ENCODE peak calls at places on chromosome 6, in eight cellular contexts. One of them, this sample, is unnamed.

GRCh38 chr6:12014027-12014872 is 2.1 kb downstream of the HIVEP1 start:
- DNase-seq in HT-29: peak
- DNase-seq in HEK293T: no peak
- DNase-seq in stimulated activated CD4-positive, alpha-beta T cell treated with anti-CD3 and anti-CD28 coated beads, Interleukin-2, amount 100 ng/mL, for 24 hours: no peak
- DNase-seq in SK-N-SH: no peak
- DNase-seq in activated CD4-positive, alpha-beta T cell treated with anti-CD3 and anti-CD28 coated beads, Interleukin-2, amount 10 ng/mL, durations not matched to agents 7 days and 5 days: no peak
- DNase-seq in LoVo: peak
- DNase-seq in fibroblast of the aortic adventitia: peak
- DNase-seq in this sample: no peak

GRCh38 chr6:6712258-6712978 is 123.9 kb downstream of the LY86 start:
- DNase-seq in HT-29: peak
- DNase-seq in HEK293T: no peak
- DNase-seq in stimulated activated CD4-positive, alpha-beta T cell treated with anti-CD3 and anti-CD28 coated beads, Interleukin-2, amount 100 ng/mL, for 24 hours: no peak
- DNase-seq in SK-N-SH: no peak
- DNase-seq in activated CD4-positive, alpha-beta T cell treated with anti-CD3 and anti-CD28 coated beads, Interleukin-2, amount 10 ng/mL, durations not matched to agents 7 days and 5 days: no peak
- DNase-seq in LoVo: peak
- DNase-seq in fibroblast of the aortic adventitia: peak
- DNase-seq in this sample: peak

GRCh38 chr6:37204014-37204751 is 34.2 kb downstream of the PIM1 start:
- DNase-seq in HT-29: peak
- DNase-seq in HEK293T: no peak
- DNase-seq in stimulated activated CD4-positive, alpha-beta T cell treated with anti-CD3 and anti-CD28 coated beads, Interleukin-2, amount 100 ng/mL, for 24 hours: no peak
- DNase-seq in SK-N-SH: no peak
- DNase-seq in activated CD4-positive, alpha-beta T cell treated with anti-CD3 and anti-CD28 coated beads, Interleukin-2, amount 10 ng/mL, durations not matched to agents 7 days and 5 days: no peak
- DNase-seq in LoVo: peak
- DNase-seq in fibroblast of the aortic adventitia: peak
- DNase-seq in this sample: peak

GRCh38 chr6:44333942-44334341 is 8.5 kb upstream of the SPATS1 start:
- DNase-seq in HT-29: no peak
- DNase-seq in HEK293T: no peak
- DNase-seq in stimulated activated CD4-positive, alpha-beta T cell treated with anti-CD3 and anti-CD28 coated beads, Interleukin-2, amount 100 ng/mL, for 24 hours: no peak
- DNase-seq in SK-N-SH: no peak
- DNase-seq in activated CD4-positive, alpha-beta T cell treated with anti-CD3 and anti-CD28 coated beads, Interleukin-2, amount 10 ng/mL, durations not matched to agents 7 days and 5 days: no peak
- DNase-seq in LoVo: no peak
- DNase-seq in fibroblast of the aortic adventitia: no peak
- DNase-seq in this sample: no peak

GRCh38 chr6:107668826-107669474 is 155.2 kb downstream of the SCML4 start:
- DNase-seq in HT-29: no peak
- DNase-seq in HEK293T: no peak
- DNase-seq in stimulated activated CD4-positive, alpha-beta T cell treated with anti-CD3 and anti-CD28 coated beads, Interleukin-2, amount 100 ng/mL, for 24 hours: peak
- DNase-seq in SK-N-SH: no peak
- DNase-seq in activated CD4-positive, alpha-beta T cell treated with anti-CD3 and anti-CD28 coated beads, Interleukin-2, amount 10 ng/mL, durations not matched to agents 7 days and 5 days: peak
- DNase-seq in LoVo: no peak
- DNase-seq in fibroblast of the aortic adventitia: no peak
- DNase-seq in this sample: no peak

GRCh38 chr6:124199226-124199625 is 395.6 kb downstream of the NKAIN2 start:
- DNase-seq in HT-29: no peak
- DNase-seq in HEK293T: no peak
- DNase-seq in stimulated activated CD4-positive, alpha-beta T cell treated with anti-CD3 and anti-CD28 coated beads, Interleukin-2, amount 100 ng/mL, for 24 hours: no peak
- DNase-seq in SK-N-SH: no peak
- DNase-seq in activated CD4-positive, alpha-beta T cell treated with anti-CD3 and anti-CD28 coated beads, Interleukin-2, amount 10 ng/mL, durations not matched to agents 7 days and 5 days: no peak
- DNase-seq in LoVo: no peak
- DNase-seq in fibroblast of the aortic adventitia: no peak
- DNase-seq in this sample: no peak

GRCh38 chr6:64522859-64523258 is 887.3 kb downstream of the PHF3 start:
- DNase-seq in HT-29: no peak
- DNase-seq in HEK293T: no peak
- DNase-seq in stimulated activated CD4-positive, alpha-beta T cell treated with anti-CD3 and anti-CD28 coated beads, Interleukin-2, amount 100 ng/mL, for 24 hours: no peak
- DNase-seq in SK-N-SH: no peak
- DNase-seq in activated CD4-positive, alpha-beta T cell treated with anti-CD3 and anti-CD28 coated beads, Interleukin-2, amount 10 ng/mL, durations not matched to agents 7 days and 5 days: no peak
- DNase-seq in LoVo: no peak
- DNase-seq in fibroblast of the aortic adventitia: no peak
- DNase-seq in this sample: no peak

GRCh38 chr6:17703256-17703694 is 3.5 kb downstream of the NUP153 start:
- DNase-seq in HT-29: no peak
- DNase-seq in HEK293T: no peak
- DNase-seq in stimulated activated CD4-positive, alpha-beta T cell treated with anti-CD3 and anti-CD28 coated beads, Interleukin-2, amount 100 ng/mL, for 24 hours: no peak
- DNase-seq in SK-N-SH: no peak
- DNase-seq in activated CD4-positive, alpha-beta T cell treated with anti-CD3 and anti-CD28 coated beads, Interleukin-2, amount 10 ng/mL, durations not matched to agents 7 days and 5 days: peak
- DNase-seq in LoVo: peak
- DNase-seq in fibroblast of the aortic adventitia: peak
- DNase-seq in this sample: peak

GRCh38 chr6:47276377-47276776 is 33.3 kb downstream of the TNFRSF21 start:
- DNase-seq in HT-29: no peak
- DNase-seq in HEK293T: no peak
- DNase-seq in stimulated activated CD4-positive, alpha-beta T cell treated with anti-CD3 and anti-CD28 coated beads, Interleukin-2, amount 100 ng/mL, for 24 hours: no peak
- DNase-seq in SK-N-SH: no peak
- DNase-seq in activated CD4-positive, alpha-beta T cell treated with anti-CD3 and anti-CD28 coated beads, Interleukin-2, amount 10 ng/mL, durations not matched to agents 7 days and 5 days: no peak
- DNase-seq in LoVo: no peak
- DNase-seq in fibroblast of the aortic adventitia: no peak
- DNase-seq in this sample: no peak

GRCh38 chr6:43709654-43710303 is 22.2 kb upstream of the MRPS18A start:
- DNase-seq in HT-29: no peak
- DNase-seq in HEK293T: no peak
- DNase-seq in stimulated activated CD4-positive, alpha-beta T cell treated with anti-CD3 and anti-CD28 coated beads, Interleukin-2, amount 100 ng/mL, for 24 hours: no peak
- DNase-seq in SK-N-SH: no peak
- DNase-seq in activated CD4-positive, alpha-beta T cell treated with anti-CD3 and anti-CD28 coated beads, Interleukin-2, amount 10 ng/mL, durations not matched to agents 7 days and 5 days: no peak
- DNase-seq in LoVo: no peak
- DNase-seq in fibroblast of the aortic adventitia: peak
- DNase-seq in this sample: no peak

GRCh38 chr6:31903957-31904356 is 2.1 kb upstream of the ZBTB12 start:
- DNase-seq in HT-29: no peak
- DNase-seq in HEK293T: no peak
- DNase-seq in stimulated activated CD4-positive, alpha-beta T cell treated with anti-CD3 and anti-CD28 coated beads, Interleukin-2, amount 100 ng/mL, for 24 hours: no peak
- DNase-seq in SK-N-SH: no peak
- DNase-seq in activated CD4-positive, alpha-beta T cell treated with anti-CD3 and anti-CD28 coated beads, Interleukin-2, amount 10 ng/mL, durations not matched to agents 7 days and 5 days: no peak
- DNase-seq in LoVo: no peak
- DNase-seq in fibroblast of the aortic adventitia: peak
- DNase-seq in this sample: no peak

GRCh38 chr6:13526718-13527668 is 39.6 kb upstream of the GFOD1 start:
- DNase-seq in HT-29: no peak
- DNase-seq in HEK293T: no peak
- DNase-seq in stimulated activated CD4-positive, alpha-beta T cell treated with anti-CD3 and anti-CD28 coated beads, Interleukin-2, amount 100 ng/mL, for 24 hours: no peak
- DNase-seq in SK-N-SH: peak
- DNase-seq in activated CD4-positive, alpha-beta T cell treated with anti-CD3 and anti-CD28 coated beads, Interleukin-2, amount 10 ng/mL, durations not matched to agents 7 days and 5 days: peak
- DNase-seq in LoVo: no peak
- DNase-seq in fibroblast of the aortic adventitia: no peak
- DNase-seq in this sample: peak

GRCh38 chr6:130796313-130796905 is 30.8 kb upstream of the SMLR1 start:
- DNase-seq in HT-29: no peak
- DNase-seq in HEK293T: no peak
- DNase-seq in stimulated activated CD4-positive, alpha-beta T cell treated with anti-CD3 and anti-CD28 coated beads, Interleukin-2, amount 100 ng/mL, for 24 hours: no peak
- DNase-seq in SK-N-SH: peak
- DNase-seq in activated CD4-positive, alpha-beta T cell treated with anti-CD3 and anti-CD28 coated beads, Interleukin-2, amount 10 ng/mL, durations not matched to agents 7 days and 5 days: no peak
- DNase-seq in LoVo: peak
- DNase-seq in fibroblast of the aortic adventitia: peak
- DNase-seq in this sample: peak

GRCh38 chr6:134589512-134589911 is 271.6 kb upstream of the SGK1 start:
- DNase-seq in HT-29: no peak
- DNase-seq in HEK293T: no peak
- DNase-seq in stimulated activated CD4-positive, alpha-beta T cell treated with anti-CD3 and anti-CD28 coated beads, Interleukin-2, amount 100 ng/mL, for 24 hours: no peak
- DNase-seq in SK-N-SH: no peak
- DNase-seq in activated CD4-positive, alpha-beta T cell treated with anti-CD3 and anti-CD28 coated beads, Interleukin-2, amount 10 ng/mL, durations not matched to agents 7 days and 5 days: no peak
- DNase-seq in LoVo: no peak
- DNase-seq in fibroblast of the aortic adventitia: peak
- DNase-seq in this sample: peak

GRCh38 chr6:89007209-89008001 is 44.0 kb upstream of the RNGTT start:
- DNase-seq in HT-29: no peak
- DNase-seq in HEK293T: no peak
- DNase-seq in stimulated activated CD4-positive, alpha-beta T cell treated with anti-CD3 and anti-CD28 coated beads, Interleukin-2, amount 100 ng/mL, for 24 hours: no peak
- DNase-seq in SK-N-SH: no peak
- DNase-seq in activated CD4-positive, alpha-beta T cell treated with anti-CD3 and anti-CD28 coated beads, Interleukin-2, amount 10 ng/mL, durations not matched to agents 7 days and 5 days: no peak
- DNase-seq in LoVo: no peak
- DNase-seq in fibroblast of the aortic adventitia: no peak
- DNase-seq in this sample: no peak

GRCh38 chr6:1662532-1662931 is 52.8 kb downstream of the FOXC1 start:
- DNase-seq in HT-29: no peak
- DNase-seq in HEK293T: no peak
- DNase-seq in stimulated activated CD4-positive, alpha-beta T cell treated with anti-CD3 and anti-CD28 coated beads, Interleukin-2, amount 100 ng/mL, for 24 hours: no peak
- DNase-seq in SK-N-SH: no peak
- DNase-seq in activated CD4-positive, alpha-beta T cell treated with anti-CD3 and anti-CD28 coated beads, Interleukin-2, amount 10 ng/mL, durations not matched to agents 7 days and 5 days: no peak
- DNase-seq in LoVo: no peak
- DNase-seq in fibroblast of the aortic adventitia: peak
- DNase-seq in this sample: no peak

GRCh38 chr6:71127374-71127773 is 161.2 kb upstream of the OGFRL1 start:
- DNase-seq in HT-29: no peak
- DNase-seq in HEK293T: no peak
- DNase-seq in stimulated activated CD4-positive, alpha-beta T cell treated with anti-CD3 and anti-CD28 coated beads, Interleukin-2, amount 100 ng/mL, for 24 hours: no peak
- DNase-seq in SK-N-SH: no peak
- DNase-seq in activated CD4-positive, alpha-beta T cell treated with anti-CD3 and anti-CD28 coated beads, Interleukin-2, amount 10 ng/mL, durations not matched to agents 7 days and 5 days: no peak
- DNase-seq in LoVo: no peak
- DNase-seq in fibroblast of the aortic adventitia: no peak
- DNase-seq in this sample: no peak

GRCh38 chr6:110217255-110217654 is 37.0 kb downstream of the CDC40 start:
- DNase-seq in HT-29: no peak
- DNase-seq in HEK293T: no peak
- DNase-seq in stimulated activated CD4-positive, alpha-beta T cell treated with anti-CD3 and anti-CD28 coated beads, Interleukin-2, amount 100 ng/mL, for 24 hours: no peak
- DNase-seq in SK-N-SH: no peak
- DNase-seq in activated CD4-positive, alpha-beta T cell treated with anti-CD3 and anti-CD28 coated beads, Interleukin-2, amount 10 ng/mL, durations not matched to agents 7 days and 5 days: no peak
- DNase-seq in LoVo: no peak
- DNase-seq in fibroblast of the aortic adventitia: no peak
- DNase-seq in this sample: no peak

This sample was measured in myocyte.